ENCODE peak calls at places on chromosomes 7 and 10, in four cellular contexts. Q is WTC11, X is HepG2, B is K562. Y is an unnamed sample.

GRCh38 chr10:81081887-81082620 is 544.4 kb downstream of the SH2D4B start:
- DNase-seq in Q (peak), X (no peak), B (peak), Y (no peak)

GRCh38 chr10:78540355-78541076 is 506.9 kb downstream of the RPS24 start:
- DNase-seq in Q (no peak), X (no peak), B (no peak), Y (no peak)

GRCh38 chr7:44109991-44110390 is 5.8 kb downstream of the AEBP1 start:
- DNase-seq in Q (no peak), X (no peak), B (no peak), Y (no peak)

GRCh38 chr10:9562001-9562505 is 1455.6 kb upstream of the CELF2 start:
- DNase-seq in Q (no peak), X (no peak), B (no peak), Y (no peak)

GRCh38 chr10:132535065-132535651 is 2.4 kb upstream of the INPP5A start:
- DNase-seq in Q (peak), X (no peak), B (no peak), Y (no peak)

GRCh38 chr7:128827248-128827958 is 2.8 kb upstream of the FLNC start:
- DNase-seq in Q (no peak), X (no peak), B (peak), Y (no peak)

GRCh38 chr10:71748671-71749191 is 24.6 kb downstream of the VSIR start:
- DNase-seq in Q (no peak), X (no peak), B (peak), Y (peak)

GRCh38 chr7:24384362-24385030 is 100.5 kb downstream of the NPY start:
- DNase-seq in Q (no peak), X (no peak), B (no peak), Y (no peak)

GRCh38 chr10:87590705-87591588 is 68.7 kb upstream of the PAPSS2 start:
- DNase-seq in Q (no peak), X (peak), B (no peak), Y (no peak)

GRCh38 chr7:111363099-111363498 is 199.2 kb downstream of the IMMP2L start:
- DNase-seq in Q (no peak), X (no peak), B (no peak), Y (no peak)

GRCh38 chr7:34133983-34134782 is 228.8 kb downstream of the BMPER start:
- DNase-seq in Q (peak), X (peak), B (peak), Y (no peak)

GRCh38 chr10:29469481-29470354 is 165.1 kb downstream of the SVIL start:
- DNase-seq in Q (no peak), X (no peak), B (no peak), Y (no peak)

GRCh38 chr10:49175587-49176309 is 12.4 kb downstream of the TMEM273 start:
- DNase-seq in Q (no peak), X (no peak), B (peak), Y (no peak)

GRCh38 chr10:132817701-132818211 is 31.8 kb upstream of the NKX6-2 start:
- DNase-seq in Q (no peak), X (no peak), B (no peak), Y (no peak)

GRCh38 chr10:10293431-10293830 is 724.2 kb upstream of the CELF2 start:
- DNase-seq in Q (peak), X (no peak), B (no peak), Y (no peak)

DNA sequence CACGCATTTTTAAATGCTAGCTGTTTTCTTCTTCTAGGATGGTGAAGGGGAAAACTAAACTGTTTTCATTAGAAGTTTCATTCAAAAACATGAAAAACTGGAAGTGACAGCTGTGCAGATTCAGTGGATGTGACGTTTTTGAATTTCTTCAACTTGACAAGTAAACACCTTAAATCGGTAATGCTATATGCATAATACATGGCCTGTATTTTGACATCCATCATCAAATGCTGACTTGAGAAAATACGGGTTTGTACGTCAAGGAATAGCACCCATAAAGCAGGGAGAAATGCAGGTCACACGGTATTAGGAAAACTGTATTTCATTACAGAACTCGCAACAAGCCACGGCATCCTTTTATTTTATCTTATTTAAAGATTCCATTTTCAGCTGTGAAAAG is 720.5 kb downstream of the KCNMA1 start:
- DNase-seq in Q (no peak), X (no peak), B (no peak), Y (no peak)
- TF ChIP-seq CBFB in Q (no peak), X (no peak), B (no peak), Y (no peak)

GRCh38 chr7:133695976-133696531 is 431.1 kb upstream of the LRGUK start:
- DNase-seq in Q (no peak), X (no peak), B (no peak), Y (peak)

GRCh38 chr7:133691727-133692450 is 435.3 kb upstream of the LRGUK start:
- DNase-seq in Q (no peak), X (no peak), B (no peak), Y (no peak)

GRCh38 chr7:133693281-133693680 is 433.9 kb upstream of the LRGUK start:
- DNase-seq in Q (no peak), X (no peak), B (no peak), Y (no peak)

GRCh38 chr7:133688483-133689239 is 435.8 kb downstream of the EXOC4 start:
- DNase-seq in Q (no peak), X (no peak), B (no peak), Y (no peak)

GRCh38 chr7:133690740-133691139 is 436.4 kb upstream of the LRGUK start:
- DNase-seq in Q (no peak), X (no peak), B (peak), Y (no peak)
- TF ChIP-seq CBFB in Q (no peak), X (no peak), B (no peak), Y (no peak)

GRCh38 chr7:132879579-132879978 is 202.3 kb downstream of the CHCHD3 start:
- DNase-seq in Q (no peak), X (no peak), B (no peak), Y (no peak)
- TF ChIP-seq CBFB in Q (no peak), X (no peak), B (no peak), Y (no peak)

GRCh38 chr7:40836218-40836617 is 701.4 kb downstream of the SUGCT start:
- DNase-seq in Q (no peak), X (no peak), B (no peak), Y (no peak)

GRCh38 chr7:40828686-40829085 is 693.9 kb downstream of the SUGCT start:
- DNase-seq in Q (no peak), X (no peak), B (no peak), Y (no peak)

GRCh38 chr7:40829201-40829600 is 694.4 kb downstream of the SUGCT start:
- DNase-seq in Q (no peak), X (no peak), B (no peak), Y (no peak)

DNA sequence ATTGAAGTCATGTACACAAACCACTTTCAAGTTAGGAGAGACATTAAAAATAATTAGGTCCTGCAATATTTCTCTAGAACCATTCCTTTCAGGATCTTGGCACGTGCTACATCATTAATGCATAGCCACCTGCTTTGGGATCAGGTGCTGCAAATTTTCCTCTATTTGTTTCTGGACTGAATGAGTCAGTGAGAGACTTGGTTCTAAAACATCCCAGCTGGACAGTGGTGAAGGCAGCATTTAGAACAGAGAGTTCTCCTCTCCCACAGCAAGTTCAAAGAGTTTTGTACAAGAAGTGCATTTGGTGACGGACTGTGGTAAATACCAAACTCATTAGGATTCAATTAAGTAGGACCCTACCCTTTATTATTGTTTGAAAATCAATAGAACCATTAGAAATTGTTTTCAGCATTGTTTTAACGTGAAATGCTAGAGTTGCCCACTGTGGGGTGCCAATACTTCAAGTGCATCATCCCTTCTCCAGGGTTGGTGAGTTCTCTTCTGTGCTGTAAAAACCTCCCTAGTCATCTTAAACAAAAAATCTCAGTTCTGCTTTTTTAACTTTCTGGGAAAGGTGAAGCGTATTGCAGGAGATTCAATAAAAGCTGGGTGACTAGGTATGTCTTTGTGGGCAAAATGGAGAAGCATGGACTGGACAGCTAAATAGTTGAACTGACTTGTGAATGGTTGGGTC is 698.9 kb downstream of the SUGCT start:
- DNase-seq in Q (no peak), X (no peak), B (no peak), Y (no peak)
- TF ChIP-seq CBFB in Q (no peak), X (no peak), B (no peak), Y (no peak)

DNA sequence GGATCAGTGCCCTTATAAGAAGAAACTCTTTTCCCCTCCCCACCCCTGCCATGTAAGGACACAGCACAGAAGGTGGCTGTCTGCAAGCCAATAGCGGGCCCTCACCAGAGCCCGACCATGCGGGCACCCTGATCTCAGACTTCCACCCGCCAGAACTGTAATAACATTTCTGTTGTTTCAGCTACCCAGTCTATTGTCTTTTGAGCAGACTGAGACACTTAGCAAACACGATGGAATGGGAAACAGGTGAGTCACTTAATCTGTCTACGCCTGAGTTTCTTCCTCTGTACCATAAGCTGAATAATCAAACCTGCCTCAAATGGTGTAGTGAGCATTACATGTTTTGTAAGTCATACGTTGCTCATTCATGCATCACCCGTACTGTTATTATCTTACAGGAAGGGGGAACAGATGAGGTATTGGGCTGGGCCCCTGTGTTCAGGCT is 58.2 kb downstream of the STRA8 start:
- DNase-seq in Q (no peak), X (peak), B (no peak), Y (no peak)
- TF ChIP-seq CBFB in Q (no peak), X (no peak), B (no peak), Y (no peak)

GRCh38 chr10:598415-599170 is 90.9 kb downstream of the DIP2C start:
- DNase-seq in Q (no peak), X (no peak), B (no peak), Y (no peak)
- TF ChIP-seq CBFB in Q (no peak), X (no peak), B (no peak), Y (no peak)

DNA sequence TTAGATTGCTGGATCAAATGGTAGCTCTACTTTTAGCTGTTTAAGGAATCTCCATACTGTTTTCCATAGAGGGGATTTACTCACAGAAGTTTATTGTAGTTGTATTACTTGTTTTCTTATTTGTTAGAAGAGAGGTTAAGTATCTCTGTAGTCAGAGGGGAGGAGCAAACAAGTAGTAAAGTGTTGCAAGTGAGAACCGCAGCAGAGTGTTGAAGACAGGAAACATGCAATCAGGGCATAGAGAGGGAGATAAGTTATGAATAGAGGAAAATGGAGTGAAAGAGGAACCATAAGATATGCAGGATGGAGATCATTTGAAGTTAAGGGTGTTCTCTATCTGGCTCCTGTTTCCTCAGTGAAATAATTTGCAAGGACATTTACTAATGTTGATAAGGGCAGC is 331.4 kb upstream of the TMEM229A start:
- DNase-seq in Q (no peak), X (no peak), B (no peak), Y (no peak)
- TF ChIP-seq CBFB in Q (no peak), X (no peak), B (no peak), Y (no peak)

GRCh38 chr7:118902600-118902999 is 678.1 kb downstream of the ANKRD7 start:
- DNase-seq in Q (no peak), X (no peak), B (peak), Y (no peak)
- TF ChIP-seq CBFB in Q (no peak), X (no peak), B (no peak), Y (no peak)

GRCh38 chr10:43354325-43354635 is 17.2 kb upstream of the FXYD4 start:
- DNase-seq in Q (no peak), X (no peak), B (peak), Y (no peak)
- TF ChIP-seq CBFB in Q (no peak), X (no peak), B (no peak), Y (no peak)

DNA sequence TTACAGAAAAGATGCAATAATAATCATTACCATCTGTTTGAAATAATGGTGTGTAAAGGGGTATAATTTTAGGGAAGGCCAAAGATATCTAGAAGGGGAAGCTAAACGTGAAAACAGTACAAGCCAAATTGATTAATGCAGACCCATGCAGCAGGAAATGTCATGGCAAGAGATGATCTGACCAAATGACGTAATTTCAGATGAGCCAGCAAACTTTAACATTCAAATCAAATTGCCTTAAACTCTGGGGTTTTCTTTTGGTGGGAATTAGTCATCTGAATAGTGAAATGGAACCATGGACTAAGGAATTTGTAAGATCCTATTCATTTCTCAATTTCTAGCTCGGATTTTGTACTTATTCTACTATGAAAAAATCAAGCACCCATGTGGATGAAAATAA is 21.4 kb upstream of the SCIN start:
- DNase-seq in Q (no peak), X (no peak), B (no peak), Y (no peak)
- TF ChIP-seq CBFB in Q (no peak), X (no peak), B (no peak), Y (no peak)